ENCODE peak calls at places on chromosomes 16 and 17, in ten cellular contexts. One of them, this sample, is unnamed.

GRCh38 chr17:6374761-6375312 is 60.1 kb downstream of the AIPL1 start:
- DNase-seq in iris pigment epithelial cell: peak; percentile 38
- DNase-seq in stimulated activated CD8-positive, alpha-beta memory T cell treated with anti-CD3 and anti-CD28 coated beads, Interleukin-7, amount 100 ng/mL, for 1 hour: no peak
- DNase-seq in Kasumi-1: no peak
- DNase-seq in uterus: no peak
- DNase-seq in SK-MEL-5: no peak
- DNase-seq in HuH-7.5: no peak
- DNase-seq in AG08395: peak; percentile 26
- DNase-seq in NCI-H524 treated with DMSO at 0.1 percent for 48 hours: no peak
- DNase-seq in adrenal gland: no peak
- DNase-seq in this sample: no peak

GRCh38 chr17:27810902-27811557 is 10.7 kb upstream of the NOS2 start:
- DNase-seq in iris pigment epithelial cell: peak; percentile 21
- DNase-seq in stimulated activated CD8-positive, alpha-beta memory T cell treated with anti-CD3 and anti-CD28 coated beads, Interleukin-7, amount 100 ng/mL, for 1 hour: no peak
- DNase-seq in Kasumi-1: no peak
- DNase-seq in uterus: no peak
- DNase-seq in SK-MEL-5: no peak
- DNase-seq in HuH-7.5: no peak
- DNase-seq in AG08395: no peak
- DNase-seq in NCI-H524 treated with DMSO at 0.1 percent for 48 hours: no peak
- DNase-seq in adrenal gland: no peak
- DNase-seq in this sample: no peak

GRCh38 chr16:15487336-15488284 is 53.2 kb downstream of the BMERB1 start:
- DNase-seq in iris pigment epithelial cell: no peak
- DNase-seq in stimulated activated CD8-positive, alpha-beta memory T cell treated with anti-CD3 and anti-CD28 coated beads, Interleukin-7, amount 100 ng/mL, for 1 hour: no peak
- DNase-seq in Kasumi-1: no peak
- DNase-seq in uterus: no peak
- DNase-seq in SK-MEL-5: no peak
- DNase-seq in HuH-7.5: no peak
- DNase-seq in AG08395: no peak
- DNase-seq in NCI-H524 treated with DMSO at 0.1 percent for 48 hours: no peak
- DNase-seq in adrenal gland: no peak
- DNase-seq in this sample: no peak

GRCh38 chr16:27270389-27270788 is 1.8 kb upstream of the NSMCE1 start:
- DNase-seq in iris pigment epithelial cell: no peak
- DNase-seq in stimulated activated CD8-positive, alpha-beta memory T cell treated with anti-CD3 and anti-CD28 coated beads, Interleukin-7, amount 100 ng/mL, for 1 hour: no peak
- DNase-seq in Kasumi-1: no peak
- DNase-seq in uterus: no peak
- DNase-seq in SK-MEL-5: no peak
- DNase-seq in HuH-7.5: no peak
- DNase-seq in AG08395: no peak
- DNase-seq in NCI-H524 treated with DMSO at 0.1 percent for 48 hours: no peak
- DNase-seq in adrenal gland: no peak
- DNase-seq in this sample: no peak

GRCh38 chr16:20166531-20167235 is 93.0 kb upstream of the GPR139 start:
- DNase-seq in iris pigment epithelial cell: peak; percentile 2
- DNase-seq in stimulated activated CD8-positive, alpha-beta memory T cell treated with anti-CD3 and anti-CD28 coated beads, Interleukin-7, amount 100 ng/mL, for 1 hour: no peak
- DNase-seq in Kasumi-1: no peak
- DNase-seq in uterus: no peak
- DNase-seq in SK-MEL-5: no peak
- DNase-seq in HuH-7.5: no peak
- DNase-seq in AG08395: no peak
- DNase-seq in NCI-H524 treated with DMSO at 0.1 percent for 48 hours: no peak
- DNase-seq in adrenal gland: no peak
- DNase-seq in this sample: no peak

GRCh38 chr16:68401871-68402747 is 46.2 kb downstream of the SMPD3 start:
- DNase-seq in iris pigment epithelial cell: peak; percentile 72
- DNase-seq in stimulated activated CD8-positive, alpha-beta memory T cell treated with anti-CD3 and anti-CD28 coated beads, Interleukin-7, amount 100 ng/mL, for 1 hour: no peak
- DNase-seq in Kasumi-1: no peak
- DNase-seq in uterus: no peak
- DNase-seq in SK-MEL-5: no peak
- DNase-seq in HuH-7.5: no peak
- DNase-seq in AG08395: peak; percentile 84
- DNase-seq in NCI-H524 treated with DMSO at 0.1 percent for 48 hours: no peak
- DNase-seq in adrenal gland: peak; percentile 38
- DNase-seq in this sample: no peak

GRCh38 chr17:50534979-50535326 is 2.4 kb downstream of the EPN3 start:
- DNase-seq in iris pigment epithelial cell: no peak
- DNase-seq in stimulated activated CD8-positive, alpha-beta memory T cell treated with anti-CD3 and anti-CD28 coated beads, Interleukin-7, amount 100 ng/mL, for 1 hour: no peak
- DNase-seq in Kasumi-1: no peak
- DNase-seq in uterus: no peak
- DNase-seq in SK-MEL-5: no peak
- DNase-seq in HuH-7.5: no peak
- DNase-seq in AG08395: no peak
- DNase-seq in NCI-H524 treated with DMSO at 0.1 percent for 48 hours: no peak
- DNase-seq in adrenal gland: no peak
- DNase-seq in this sample: no peak

GRCh38 chr17:50834126-50834785 is 1.1 kb upstream of the WFIKKN2 start:
- DNase-seq in iris pigment epithelial cell: no peak
- DNase-seq in stimulated activated CD8-positive, alpha-beta memory T cell treated with anti-CD3 and anti-CD28 coated beads, Interleukin-7, amount 100 ng/mL, for 1 hour: no peak
- DNase-seq in Kasumi-1: no peak
- DNase-seq in uterus: no peak
- DNase-seq in SK-MEL-5: no peak
- DNase-seq in HuH-7.5: no peak
- DNase-seq in AG08395: no peak
- DNase-seq in NCI-H524 treated with DMSO at 0.1 percent for 48 hours: peak; percentile 7
- DNase-seq in adrenal gland: no peak
- DNase-seq in this sample: no peak

GRCh38 chr17:40497704-40498103 is 3.7 kb downstream of the TNS4 start:
- DNase-seq in iris pigment epithelial cell: no peak
- DNase-seq in stimulated activated CD8-positive, alpha-beta memory T cell treated with anti-CD3 and anti-CD28 coated beads, Interleukin-7, amount 100 ng/mL, for 1 hour: no peak
- DNase-seq in Kasumi-1: no peak
- DNase-seq in uterus: no peak
- DNase-seq in SK-MEL-5: no peak
- DNase-seq in HuH-7.5: no peak
- DNase-seq in AG08395: peak; percentile 50
- DNase-seq in NCI-H524 treated with DMSO at 0.1 percent for 48 hours: no peak
- DNase-seq in adrenal gland: no peak
- DNase-seq in this sample: no peak

GRCh38 chr16:75108792-75109731 is 7.5 kb downstream of the LDHD start:
- DNase-seq in iris pigment epithelial cell: peak; percentile 94
- DNase-seq in stimulated activated CD8-positive, alpha-beta memory T cell treated with anti-CD3 and anti-CD28 coated beads, Interleukin-7, amount 100 ng/mL, for 1 hour: peak; percentile 27
- DNase-seq in Kasumi-1: peak; percentile 71
- DNase-seq in uterus: peak; percentile 89
- DNase-seq in SK-MEL-5: no peak
- DNase-seq in HuH-7.5: no peak
- DNase-seq in AG08395: peak; percentile 87
- DNase-seq in NCI-H524 treated with DMSO at 0.1 percent for 48 hours: no peak
- DNase-seq in adrenal gland: peak; percentile 99
- DNase-seq in this sample: no peak

GRCh38 chr17:9313346-9313745 is 262.3 kb downstream of the STX8 start:
- DNase-seq in iris pigment epithelial cell: no peak
- DNase-seq in stimulated activated CD8-positive, alpha-beta memory T cell treated with anti-CD3 and anti-CD28 coated beads, Interleukin-7, amount 100 ng/mL, for 1 hour: no peak
- DNase-seq in Kasumi-1: no peak
- DNase-seq in uterus: no peak
- DNase-seq in SK-MEL-5: no peak
- DNase-seq in HuH-7.5: no peak
- DNase-seq in AG08395: no peak
- DNase-seq in NCI-H524 treated with DMSO at 0.1 percent for 48 hours: peak; percentile 2
- DNase-seq in adrenal gland: no peak
- DNase-seq in this sample: no peak

GRCh38 chr17:19334331-19334730 is 28.2 kb downstream of the B9D1 start:
- DNase-seq in iris pigment epithelial cell: no peak
- DNase-seq in stimulated activated CD8-positive, alpha-beta memory T cell treated with anti-CD3 and anti-CD28 coated beads, Interleukin-7, amount 100 ng/mL, for 1 hour: no peak
- DNase-seq in Kasumi-1: no peak
- DNase-seq in uterus: no peak
- DNase-seq in SK-MEL-5: no peak
- DNase-seq in HuH-7.5: no peak
- DNase-seq in AG08395: no peak
- DNase-seq in NCI-H524 treated with DMSO at 0.1 percent for 48 hours: no peak
- DNase-seq in adrenal gland: no peak
- DNase-seq in this sample: no peak

GRCh38 chr17:79218175-79218824 is 143.7 kb downstream of the ENGASE start:
- DNase-seq in iris pigment epithelial cell: no peak
- DNase-seq in stimulated activated CD8-positive, alpha-beta memory T cell treated with anti-CD3 and anti-CD28 coated beads, Interleukin-7, amount 100 ng/mL, for 1 hour: no peak
- DNase-seq in Kasumi-1: no peak
- DNase-seq in uterus: no peak
- DNase-seq in SK-MEL-5: no peak
- DNase-seq in HuH-7.5: no peak
- DNase-seq in AG08395: no peak
- DNase-seq in NCI-H524 treated with DMSO at 0.1 percent for 48 hours: no peak
- DNase-seq in adrenal gland: no peak
- DNase-seq in this sample: no peak

GRCh38 chr16:80512460-80512859 is 28.3 kb upstream of the DYNLRB2 start:
- DNase-seq in iris pigment epithelial cell: no peak
- DNase-seq in stimulated activated CD8-positive, alpha-beta memory T cell treated with anti-CD3 and anti-CD28 coated beads, Interleukin-7, amount 100 ng/mL, for 1 hour: no peak
- DNase-seq in Kasumi-1: no peak
- DNase-seq in uterus: no peak
- DNase-seq in SK-MEL-5: no peak
- DNase-seq in HuH-7.5: no peak
- DNase-seq in AG08395: no peak
- DNase-seq in NCI-H524 treated with DMSO at 0.1 percent for 48 hours: no peak
- DNase-seq in adrenal gland: no peak
- DNase-seq in this sample: no peak

GRCh38 chr17:38869647-38870258 is at the start of gene LASP1:
- DNase-seq in iris pigment epithelial cell: peak; percentile 89
- DNase-seq in stimulated activated CD8-positive, alpha-beta memory T cell treated with anti-CD3 and anti-CD28 coated beads, Interleukin-7, amount 100 ng/mL, for 1 hour: peak; percentile 75
- DNase-seq in Kasumi-1: peak; percentile 80
- DNase-seq in uterus: peak; percentile 87
- DNase-seq in SK-MEL-5: peak; percentile 83
- DNase-seq in HuH-7.5: peak; percentile 82
- DNase-seq in AG08395: peak; percentile 92
- DNase-seq in NCI-H524 treated with DMSO at 0.1 percent for 48 hours: peak; percentile 42
- DNase-seq in adrenal gland: peak; percentile 88
- DNase-seq in this sample: peak; percentile 76

GRCh38 chr17:83085103-83085502 is 5.7 kb downstream of the METRNL start:
- DNase-seq in iris pigment epithelial cell: no peak
- DNase-seq in stimulated activated CD8-positive, alpha-beta memory T cell treated with anti-CD3 and anti-CD28 coated beads, Interleukin-7, amount 100 ng/mL, for 1 hour: no peak
- DNase-seq in Kasumi-1: no peak
- DNase-seq in uterus: no peak
- DNase-seq in SK-MEL-5: no peak
- DNase-seq in HuH-7.5: no peak
- DNase-seq in AG08395: no peak
- DNase-seq in NCI-H524 treated with DMSO at 0.1 percent for 48 hours: no peak
- DNase-seq in adrenal gland: no peak
- DNase-seq in this sample: no peak

GRCh38 chr17:50737118-50737698 is 17.8 kb downstream of the LUC7L3 start:
- DNase-seq in iris pigment epithelial cell: peak; percentile 35
- DNase-seq in stimulated activated CD8-positive, alpha-beta memory T cell treated with anti-CD3 and anti-CD28 coated beads, Interleukin-7, amount 100 ng/mL, for 1 hour: no peak
- DNase-seq in Kasumi-1: no peak
- DNase-seq in uterus: no peak
- DNase-seq in SK-MEL-5: no peak
- DNase-seq in HuH-7.5: no peak
- DNase-seq in AG08395: no peak
- DNase-seq in NCI-H524 treated with DMSO at 0.1 percent for 48 hours: no peak
- DNase-seq in adrenal gland: no peak
- DNase-seq in this sample: no peak